ENCODE peak calls at places on chromosomes 13 and 19, in eight cellular contexts. X is Panc1; G is neural progenitor cell; V is brain microvascular endothelial cell; J is left ventricle myocardium inferior; W is colonic mucosa; M is right lobe of liver; N is CD8-positive, alpha-beta T cell. R is an unnamed sample.
A peak's percentile ranks its signal among the peaks of the same experiment; 100 is the strongest.

GRCh38 chr13:35851238-35851814 is 279.9 kb downstream of the DCLK1 start:
- DNase-seq in W (no peak), G (no peak), M (no peak), V (no peak), X (no peak), N (no peak), J (no peak), R (no peak)

GRCh38 chr13:110226051-110226562 is 80.8 kb downstream of the COL4A1 start:
- DNase-seq in N (no peak), W (no peak), M (no peak), V (peak; percentile 50), J (no peak), X (no peak), G (no peak), R (no peak)

GRCh38 chr13:20358022-20358421 is 125.9 kb upstream of the GJB6 start:
- DNase-seq in N (no peak), J (no peak), M (no peak), W (no peak), V (no peak), X (no peak), G (no peak), R (no peak)

GRCh38 chr13:46523972-46524737 is 28.8 kb upstream of the LRCH1 start:
- DNase-seq in G (no peak), V (no peak), W (no peak), M (no peak), N (no peak), J (no peak), X (no peak), R (no peak)

GRCh38 chr19:27821418-27822018 is 1391.4 kb downstream of the UQCRFS1 start:
- DNase-seq in N (no peak), X (no peak), W (no peak), J (no peak), V (no peak), M (no peak), G (no peak), R (no peak)

GRCh38 chr19:12794196-12794921 is 3.1 kb downstream of the JUNB start:
- DNase-seq in V (no peak), W (no peak), G (no peak), X (no peak), J (no peak), N (no peak), M (no peak), R (no peak)

GRCh38 chr19:2743099-2743498 is 3.3 kb upstream of the SLC39A3 start:
- DNase-seq in W (no peak), V (no peak), G (no peak), X (no peak), N (no peak), J (no peak), M (no peak), R (no peak)

GRCh38 chr13:50123515-50123861 is 108.2 kb downstream of the KCNRG start:
- DNase-seq in X (no peak), M (no peak), W (no peak), J (no peak), V (no peak), N (no peak), G (no peak), R (no peak)

GRCh38 chr13:110183925-110184324 is 123.0 kb downstream of the COL4A1 start:
- DNase-seq in M (no peak), G (no peak), W (no peak), J (no peak), X (no peak), N (no peak), V (peak; percentile 49), R (no peak)

GRCh38 chr13:108621421-108621820 is 8.0 kb upstream of the MYO16 start:
- DNase-seq in J (no peak), G (no peak), N (no peak), X (no peak), V (no peak), M (no peak), W (no peak), R (no peak)

GRCh38 chr13:41650706-41651105 is 193.4 kb downstream of the RGCC start:
- DNase-seq in W (no peak), N (no peak), G (no peak), J (no peak), V (no peak), M (no peak), X (no peak), R (no peak)

GRCh38 chr13:30830638-30830965 is 75.5 kb upstream of the MEDAG start:
- DNase-seq in V (no peak), X (no peak), G (no peak), N (no peak), M (no peak), J (no peak), W (no peak), R (no peak)

GRCh38 chr13:26628706-26629105 is 71.2 kb downstream of the WASF3 start:
- DNase-seq in N (no peak), M (no peak), W (peak; percentile 30), X (no peak), V (peak; percentile 24), J (no peak), G (peak; percentile 41), R (peak; percentile 13)

GRCh38 chr19:30077851-30078355 is 135.9 kb downstream of the URI1 start:
- DNase-seq in M (no peak), N (no peak), G (no peak), J (no peak), V (no peak), W (no peak), X (no peak), R (no peak)

GRCh38 chr19:16332991-16333624 is 8.5 kb downstream of the KLF2 start:
- DNase-seq in X (no peak), V (no peak), M (no peak), W (no peak), J (no peak), N (no peak), G (no peak), R (no peak)

GRCh38 chr19:43526884-43527859 is at the start of gene ETHE1:
- DNase-seq in M (peak; percentile 92), W (peak; percentile 94), J (peak; percentile 88), V (peak; percentile 31), G (peak; percentile 92), X (no peak), N (peak; percentile 63), R (peak; percentile 84)

GRCh38 chr19:34984287-34984686 is 15.8 kb upstream of the GRAMD1A start:
- DNase-seq in V (no peak), W (no peak), M (no peak), J (no peak), N (no peak), G (no peak), X (no peak), R (no peak)

GRCh38 chr13:40653558-40654318 is 12.7 kb downstream of the FOXO1 start:
- DNase-seq in W (no peak), G (peak; percentile 20), X (no peak), J (no peak), V (no peak), N (no peak), M (no peak), R (peak; percentile 60)

GRCh38 chr13:106484084-106484754 is 51.2 kb downstream of the EFNB2 start:
- DNase-seq in N (no peak), J (no peak), W (no peak), V (no peak), M (no peak), G (no peak), X (no peak), R (no peak)

DNA sequence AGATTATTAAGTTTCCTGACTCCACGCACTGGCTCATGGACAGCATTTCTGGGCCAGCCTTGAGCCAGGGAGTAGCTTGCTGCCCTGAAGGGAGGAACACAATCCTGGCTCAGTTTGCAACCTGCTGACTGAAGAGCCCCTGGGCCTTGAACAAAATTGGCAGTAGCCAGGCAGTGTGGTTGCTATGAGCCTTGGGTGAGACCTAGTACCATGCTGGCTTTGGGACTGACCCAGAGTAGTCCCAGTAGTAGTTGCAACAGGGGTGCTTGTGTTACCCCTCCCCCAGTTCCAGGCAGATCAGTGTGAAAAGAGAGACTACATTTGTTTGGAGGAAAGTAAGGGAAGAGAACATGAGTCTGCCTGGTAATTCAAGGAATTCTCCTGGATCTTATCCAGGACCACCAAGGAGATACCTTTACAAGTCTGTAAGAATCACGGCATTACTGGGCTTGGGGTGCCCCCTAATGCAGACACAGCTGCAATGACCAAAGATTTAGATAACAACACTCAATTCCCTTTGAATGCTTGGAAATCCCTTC is 22.0 kb downstream of the ITGBL1 start:
- DNase-seq in N (no peak), V (peak; percentile 82), G (peak; percentile 80), M (no peak), W (no peak), X (no peak), J (no peak), R (no peak)
- TF ChIP-seq CTCF in N (no peak), V (peak; percentile 81), G (peak; percentile 79), M (no peak), W (no peak), X (peak; percentile 18), J (peak; percentile 19), R (peak; percentile 3)

GRCh38 chr19:53554804-53555203 is 16.9 kb downstream of the ZNF331 start:
- DNase-seq in W (no peak), M (no peak), V (no peak), N (no peak), G (no peak), J (no peak), X (no peak), R (no peak)
- H3K4me3 ChIP-seq in W (peak overlapping the region; percentile 45), M (peak overlapping the region; percentile 36), V (peak overlapping the region; percentile 69), N (peak overlapping the region; percentile 61), G (no peak overlapping the region), J (peak overlapping the region; percentile 74), X (peak overlapping the region; percentile 80), R (peak overlapping the region; percentile 59)

DNA sequence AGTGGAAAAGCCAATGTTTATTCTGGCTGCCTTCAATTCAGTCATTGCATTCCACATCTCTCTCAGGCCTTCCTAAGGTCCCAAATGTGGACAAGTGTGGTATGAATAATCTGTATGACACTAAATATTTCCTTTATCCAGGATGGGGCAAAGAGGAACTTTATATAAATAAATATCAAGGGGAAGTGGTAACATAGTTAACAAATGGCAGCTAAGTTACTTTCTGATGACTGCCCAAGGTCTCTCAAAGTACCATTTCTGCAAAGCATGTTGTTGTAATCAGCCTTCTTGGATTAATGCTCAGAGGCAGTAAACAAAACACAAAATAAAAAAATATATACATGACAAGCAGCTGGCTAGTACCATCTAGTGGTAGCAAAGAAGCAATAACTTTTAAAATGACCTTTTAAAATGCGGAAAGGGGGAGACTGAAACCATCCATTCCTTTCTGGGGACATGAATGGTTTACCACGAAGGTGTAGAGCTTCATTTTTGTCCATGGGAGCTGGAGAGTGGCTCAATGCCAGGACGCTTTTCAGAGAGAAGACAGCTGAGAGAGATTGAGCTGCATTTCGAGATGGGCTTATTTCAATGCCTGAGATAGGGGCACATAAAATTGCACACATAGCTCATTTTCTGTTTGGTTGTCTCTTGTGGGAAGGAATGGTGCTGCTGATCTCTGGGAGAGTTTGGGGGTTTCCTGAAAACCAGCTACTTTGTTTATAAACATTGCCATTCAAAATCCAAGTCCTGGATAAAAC is 259.2 kb downstream of the RFC3 start:
- DNase-seq in J (no peak), G (peak; percentile 3), N (no peak), V (peak; percentile 41), M (no peak), W (no peak), X (no peak), R (peak; percentile 20)
- TF ChIP-seq CTCF in J (peak; percentile 74), G (peak; percentile 59), N (no peak), V (peak; percentile 44), M (peak; percentile 70), W (no peak), X (peak; percentile 66), R (peak; percentile 45)

DNA sequence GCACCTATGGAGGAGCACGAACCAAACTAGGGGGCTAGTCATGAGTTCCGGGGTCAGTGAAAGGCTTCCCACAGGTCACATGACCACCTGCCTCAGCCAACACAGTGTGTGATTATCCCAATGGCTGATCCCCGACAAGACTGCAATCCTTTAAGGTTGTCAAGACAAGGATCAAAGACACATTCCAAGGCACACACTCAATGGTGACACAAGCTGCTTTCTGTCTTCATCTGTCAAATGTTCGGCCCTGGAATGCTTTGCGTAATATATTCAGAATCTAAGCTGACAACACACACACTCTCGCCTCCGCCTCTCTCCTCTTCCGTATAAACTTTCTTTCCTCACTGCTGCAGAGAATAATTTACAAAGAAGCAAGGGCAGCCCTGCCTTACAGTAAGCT is 11.7 kb downstream of the RANBP3 start:
- DNase-seq in V (no peak), W (no peak), J (no peak), M (no peak), G (no peak), X (no peak), N (no peak), R (no peak)
- H3K4me3 ChIP-seq in V (no peak overlapping the region), W (no peak overlapping the region), J (peak overlapping the region; percentile 15), M (no peak overlapping the region), G (no peak overlapping the region), X (no peak overlapping the region), N (no peak overlapping the region), R (no peak overlapping the region)

R was measured in GM12865.